ENCODE peak calls at places on chromosomes 6 and 20, in five cellular contexts. One of them, this sample, is unnamed.

GRCh38 chr6:159217595-159218275 is 48.5 kb downstream of the FNDC1 start:
- DNase-seq in NB4: peak
- DNase-seq in glutamatergic neuron: peak
- DNase-seq in transverse colon: no peak
- DNase-seq in natural killer cell: no peak
- DNase-seq in this sample: peak

GRCh38 chr20:17645546-17646208 is 36.4 kb downstream of the RRBP1 start:
- DNase-seq in transverse colon: no peak
- DNase-seq in glutamatergic neuron: peak
- DNase-seq in NB4: no peak
- DNase-seq in natural killer cell: no peak
- DNase-seq in this sample: no peak

GRCh38 chr6:131103296-131103695 is 32.0 kb upstream of the AKAP7 start:
- DNase-seq in transverse colon: no peak
- DNase-seq in natural killer cell: no peak
- DNase-seq in glutamatergic neuron: no peak
- DNase-seq in NB4: no peak
- DNase-seq in this sample: no peak

GRCh38 chr6:132362318-132363185 is 38.7 kb downstream of the MOXD1 start:
- DNase-seq in glutamatergic neuron: no peak
- DNase-seq in transverse colon: no peak
- DNase-seq in natural killer cell: no peak
- DNase-seq in NB4: no peak
- DNase-seq in this sample: no peak

GRCh38 chr6:57221191-57221935 is 744 bp downstream of the RAB23 start:
- DNase-seq in natural killer cell: peak
- DNase-seq in transverse colon: peak
- DNase-seq in NB4: peak
- DNase-seq in glutamatergic neuron: peak
- DNase-seq in this sample: peak

GRCh38 chr20:4814696-4815252 is 93.1 kb downstream of the PRND start:
- DNase-seq in natural killer cell: no peak
- DNase-seq in glutamatergic neuron: no peak
- DNase-seq in transverse colon: peak
- DNase-seq in NB4: peak
- DNase-seq in this sample: peak

GRCh38 chr6:147514831-147515230 is 6.3 kb downstream of the SAMD5 start:
- DNase-seq in natural killer cell: no peak
- DNase-seq in glutamatergic neuron: no peak
- DNase-seq in transverse colon: no peak
- DNase-seq in NB4: no peak
- DNase-seq in this sample: no peak

GRCh38 chr6:42071881-42072583 is 21.7 kb downstream of the TAF8 start:
- DNase-seq in NB4: no peak
- DNase-seq in glutamatergic neuron: no peak
- DNase-seq in natural killer cell: no peak
- DNase-seq in transverse colon: no peak
- DNase-seq in this sample: no peak

GRCh38 chr6:143772662-143773061 is 70.5 kb upstream of the LTV1 start:
- DNase-seq in glutamatergic neuron: no peak
- DNase-seq in natural killer cell: no peak
- DNase-seq in transverse colon: no peak
- DNase-seq in NB4: no peak
- DNase-seq in this sample: no peak

GRCh38 chr6:22612241-22612640 is 42.9 kb downstream of the HDGFL1 start:
- DNase-seq in glutamatergic neuron: no peak
- DNase-seq in NB4: no peak
- DNase-seq in transverse colon: no peak
- DNase-seq in natural killer cell: no peak
- DNase-seq in this sample: no peak

GRCh38 chr6:166599158-166599557 is 12.7 kb upstream of the RAMACL start:
- DNase-seq in natural killer cell: no peak
- DNase-seq in transverse colon: no peak
- DNase-seq in glutamatergic neuron: no peak
- DNase-seq in NB4: no peak
- DNase-seq in this sample: no peak

GRCh38 chr20:35296101-35296554 is 3.9 kb upstream of the FAM83C start:
- DNase-seq in glutamatergic neuron: no peak
- DNase-seq in transverse colon: no peak
- DNase-seq in NB4: no peak
- DNase-seq in natural killer cell: no peak
- DNase-seq in this sample: no peak

GRCh38 chr6:4369616-4370015 is 234.2 kb upstream of the ECI2 start:
- DNase-seq in NB4: no peak
- DNase-seq in natural killer cell: no peak
- DNase-seq in transverse colon: no peak
- DNase-seq in glutamatergic neuron: no peak
- DNase-seq in this sample: no peak

GRCh38 chr20:59063358-59064213 is 21.0 kb upstream of the PRELID3B start:
- DNase-seq in glutamatergic neuron: no peak
- DNase-seq in natural killer cell: no peak
- DNase-seq in NB4: no peak
- DNase-seq in transverse colon: no peak
- DNase-seq in this sample: no peak

GRCh38 chr6:2127484-2127911 is 117.9 kb downstream of the GMDS start:
- DNase-seq in glutamatergic neuron: no peak
- DNase-seq in transverse colon: peak
- DNase-seq in NB4: no peak
- DNase-seq in natural killer cell: peak
- DNase-seq in this sample: peak

GRCh38 chr6:165922309-165922794 is 245.3 kb downstream of the TBXT start:
- DNase-seq in glutamatergic neuron: no peak
- DNase-seq in NB4: no peak
- DNase-seq in natural killer cell: no peak
- DNase-seq in transverse colon: no peak
- DNase-seq in this sample: no peak

GRCh38 chr20:57620274-57620990 is at the start of gene ZBP1:
- DNase-seq in glutamatergic neuron: no peak
- DNase-seq in NB4: no peak
- DNase-seq in transverse colon: peak
- DNase-seq in natural killer cell: peak
- DNase-seq in this sample: peak

GRCh38 chr20:60009826-60010616 is 51.8 kb downstream of the CDH26 start:
- DNase-seq in transverse colon: no peak
- DNase-seq in NB4: peak
- DNase-seq in natural killer cell: no peak
- DNase-seq in glutamatergic neuron: no peak
- DNase-seq in this sample: no peak

GRCh38 chr6:76639941-76640340 is 567.5 kb upstream of the IMPG1 start:
- DNase-seq in NB4: no peak
- DNase-seq in transverse colon: no peak
- DNase-seq in natural killer cell: no peak
- DNase-seq in glutamatergic neuron: no peak
- DNase-seq in this sample: no peak

GRCh38 chr6:7953753-7954152 is 43.2 kb upstream of the TXNDC5 start:
- DNase-seq in natural killer cell: no peak
- DNase-seq in transverse colon: no peak
- DNase-seq in NB4: no peak
- DNase-seq in glutamatergic neuron: no peak
- DNase-seq in this sample: no peak

GRCh38 chr6:21596379-21597242 is 3.1 kb downstream of the SOX4 start:
- DNase-seq in transverse colon: peak
- DNase-seq in glutamatergic neuron: peak
- DNase-seq in NB4: peak
- DNase-seq in natural killer cell: peak
- DNase-seq in this sample: peak

GRCh38 chr20:50488236-50488806 is 21.9 kb upstream of the PTPN1 start:
- DNase-seq in NB4: no peak
- DNase-seq in glutamatergic neuron: no peak
- DNase-seq in transverse colon: no peak
- DNase-seq in natural killer cell: no peak
- DNase-seq in this sample: peak

GRCh38 chr6:88179692-88180091 is 13.5 kb upstream of the CNR1 start:
- DNase-seq in transverse colon: no peak
- DNase-seq in natural killer cell: no peak
- DNase-seq in glutamatergic neuron: no peak
- DNase-seq in NB4: no peak
- DNase-seq in this sample: peak

GRCh38 chr6:39824030-39824926 is 32.1 kb downstream of the DAAM2 start:
- DNase-seq in NB4: no peak
- DNase-seq in glutamatergic neuron: no peak
- DNase-seq in transverse colon: no peak
- DNase-seq in natural killer cell: no peak
- DNase-seq in this sample: no peak

GRCh38 chr6:167706313-167707109 is 120.2 kb upstream of the AFDN start:
- DNase-seq in NB4: peak
- DNase-seq in transverse colon: no peak
- DNase-seq in glutamatergic neuron: no peak
- DNase-seq in natural killer cell: peak
- DNase-seq in this sample: peak

GRCh38 chr6:9140181-9140580 is 704.8 kb upstream of the SLC35B3 start:
- DNase-seq in transverse colon: peak
- DNase-seq in natural killer cell: no peak
- DNase-seq in glutamatergic neuron: no peak
- DNase-seq in NB4: no peak
- DNase-seq in this sample: no peak

GRCh38 chr20:8930691-8931090 is 138.2 kb upstream of the PLCB4 start:
- DNase-seq in transverse colon: no peak
- DNase-seq in natural killer cell: no peak
- DNase-seq in glutamatergic neuron: no peak
- DNase-seq in NB4: no peak
- DNase-seq in this sample: no peak

GRCh38 chr20:9344080-9344920 is 170.1 kb upstream of the LAMP5 start:
- DNase-seq in transverse colon: no peak
- DNase-seq in natural killer cell: no peak
- DNase-seq in glutamatergic neuron: no peak
- DNase-seq in NB4: no peak
- DNase-seq in this sample: no peak

GRCh38 chr6:113565306-113565705 is 291.8 kb upstream of the MARCKS start:
- DNase-seq in NB4: no peak
- DNase-seq in natural killer cell: no peak
- DNase-seq in glutamatergic neuron: no peak
- DNase-seq in transverse colon: no peak
- DNase-seq in this sample: no peak

GRCh38 chr6:113576310-113576709 is 280.8 kb upstream of the MARCKS start:
- DNase-seq in NB4: no peak
- DNase-seq in glutamatergic neuron: no peak
- DNase-seq in transverse colon: no peak
- DNase-seq in natural killer cell: no peak
- DNase-seq in this sample: no peak

GRCh38 chr6:113570176-113570575 is 287.0 kb upstream of the MARCKS start:
- DNase-seq in transverse colon: no peak
- DNase-seq in natural killer cell: no peak
- DNase-seq in NB4: no peak
- DNase-seq in glutamatergic neuron: no peak
- DNase-seq in this sample: no peak

GRCh38 chr6:113574147-113574546 is 283.0 kb upstream of the MARCKS start:
- DNase-seq in NB4: no peak
- DNase-seq in natural killer cell: no peak
- DNase-seq in glutamatergic neuron: no peak
- DNase-seq in transverse colon: no peak
- DNase-seq in this sample: no peak

DNA sequence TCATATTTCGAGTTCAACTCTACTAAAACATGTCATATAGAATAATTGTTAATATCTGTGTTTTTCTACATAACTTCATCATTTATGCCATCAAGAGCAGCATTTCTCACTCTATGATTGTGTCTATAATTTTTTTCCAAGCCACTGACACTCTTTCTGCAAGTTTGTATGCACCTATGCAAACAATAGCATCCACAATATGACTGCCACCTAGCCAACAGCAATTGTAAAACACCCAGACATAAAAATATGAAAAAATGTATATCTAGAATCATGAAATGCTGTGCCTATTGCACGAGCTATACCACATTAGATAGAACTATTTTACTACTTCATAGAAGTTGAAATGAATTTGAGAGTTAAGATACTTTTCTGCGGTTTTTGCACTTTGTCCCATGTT is 286.5 kb upstream of the MARCKS start:
- DNase-seq in glutamatergic neuron: no peak
- DNase-seq in NB4: no peak
- DNase-seq in transverse colon: no peak
- DNase-seq in natural killer cell: no peak
- DNase-seq in this sample: no peak
- TF ChIP-seq CTCF in glutamatergic neuron: no peak
- TF ChIP-seq CTCF in NB4: no peak
- TF ChIP-seq CTCF in transverse colon: no peak
- TF ChIP-seq CTCF in natural killer cell: no peak
- TF ChIP-seq CTCF in this sample: no peak

DNA sequence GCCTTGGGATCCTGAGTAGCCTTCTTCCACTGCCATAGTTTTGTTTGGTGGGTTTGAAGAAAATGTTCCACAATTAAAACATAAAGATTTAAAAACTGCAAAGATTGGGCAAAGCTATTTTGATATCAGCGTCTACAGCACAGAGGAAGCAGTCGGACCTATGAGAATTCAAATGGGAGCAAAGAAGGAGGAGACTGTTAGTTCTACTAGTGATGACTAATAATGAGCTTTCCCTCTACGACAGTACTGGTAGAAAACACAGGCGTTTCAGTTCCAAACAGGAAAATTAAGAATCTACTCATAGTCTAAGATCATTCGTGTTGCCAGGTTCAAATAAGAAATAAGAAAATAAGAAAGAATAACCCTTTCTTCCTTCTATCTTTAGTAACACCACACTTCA is 121.2 kb downstream of the INSM1 start:
- DNase-seq in NB4: no peak
- DNase-seq in transverse colon: no peak
- DNase-seq in glutamatergic neuron: no peak
- DNase-seq in natural killer cell: no peak
- DNase-seq in this sample: no peak
- TF ChIP-seq CTCF in NB4: no peak
- TF ChIP-seq CTCF in transverse colon: no peak
- TF ChIP-seq CTCF in glutamatergic neuron: no peak
- TF ChIP-seq CTCF in natural killer cell: no peak
- TF ChIP-seq CTCF in this sample: no peak

GRCh38 chr6:33983109-33983475 is 162.8 kb downstream of the GRM4 start:
- DNase-seq in NB4: peak
- DNase-seq in natural killer cell: no peak
- DNase-seq in transverse colon: peak
- DNase-seq in glutamatergic neuron: no peak
- DNase-seq in this sample: no peak
- TF ChIP-seq CTCF in NB4: no peak
- TF ChIP-seq CTCF in natural killer cell: no peak
- TF ChIP-seq CTCF in transverse colon: no peak
- TF ChIP-seq CTCF in glutamatergic neuron: no peak
- TF ChIP-seq CTCF in this sample: no peak

DNA sequence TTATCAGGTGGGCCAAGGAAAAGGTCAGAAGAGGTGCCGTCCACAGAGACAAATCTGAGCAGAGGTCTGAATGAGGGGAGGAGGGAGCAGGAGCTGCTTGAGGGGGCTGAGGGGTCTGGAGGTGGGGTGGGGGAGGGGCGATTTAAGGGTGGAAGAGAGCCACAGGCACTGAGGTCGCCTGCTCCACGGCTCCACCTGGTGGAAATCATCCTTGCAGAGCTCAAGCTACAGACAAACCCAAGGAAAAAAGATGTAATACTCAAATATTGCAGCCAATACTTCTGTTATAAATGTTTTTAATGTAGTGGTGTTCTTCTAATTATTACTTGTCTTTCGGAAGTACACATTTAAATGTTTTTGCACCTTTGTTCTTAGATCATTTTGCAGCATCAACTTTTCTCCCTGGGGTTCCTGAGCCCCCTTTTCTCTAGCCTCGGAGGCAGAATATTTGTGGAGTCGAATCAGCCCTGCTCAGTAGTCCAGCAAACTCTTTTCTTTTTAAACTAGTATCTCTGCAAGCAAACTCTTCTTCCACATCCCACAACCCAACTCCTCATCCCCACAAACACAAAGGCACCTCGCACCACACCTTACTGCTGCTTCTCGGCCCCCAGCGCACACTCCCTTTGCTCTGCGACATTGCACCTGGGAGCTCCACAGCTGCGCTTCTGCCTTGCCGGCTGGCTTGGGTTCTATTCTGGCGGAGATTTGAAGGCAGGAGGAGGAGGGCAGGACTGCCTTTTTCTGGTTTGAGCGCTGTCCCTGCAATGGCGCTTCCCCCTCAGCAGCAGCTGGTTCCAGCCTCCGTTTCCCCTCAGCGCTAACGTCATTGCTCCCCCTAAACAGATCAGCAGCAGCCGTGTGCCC is 51.0 kb upstream of the TFAP2A start:
- DNase-seq in NB4: peak
- DNase-seq in natural killer cell: no peak
- DNase-seq in transverse colon: no peak
- DNase-seq in glutamatergic neuron: peak
- DNase-seq in this sample: no peak
- TF ChIP-seq CTCF in NB4: peak
- TF ChIP-seq CTCF in natural killer cell: no peak
- TF ChIP-seq CTCF in transverse colon: no peak
- TF ChIP-seq CTCF in glutamatergic neuron: peak
- TF ChIP-seq CTCF in this sample: peak

This sample was measured in B cell.